ENCODE peak calls at places on chromosomes 13 and 19, in four cellular contexts. One of them, this sample, is unnamed.

GRCh38 chr19:41427647-41428480 is 690 bp upstream of the B3GNT8 start:
- DNase-seq in neural progenitor cell: peak
- DNase-seq in cardiac fibroblast: no peak
- DNase-seq in astrocyte of the spinal cord: no peak
- DNase-seq in this sample: peak

GRCh38 chr13:83881917-83882625 is at the start of gene SLITRK1:
- DNase-seq in neural progenitor cell: peak
- DNase-seq in cardiac fibroblast: peak
- DNase-seq in astrocyte of the spinal cord: peak
- DNase-seq in this sample: peak

GRCh38 chr13:98575009-98575866 is 1.7 kb downstream of the STK24 start:
- DNase-seq in neural progenitor cell: peak
- DNase-seq in cardiac fibroblast: peak
- DNase-seq in astrocyte of the spinal cord: peak
- DNase-seq in this sample: no peak

GRCh38 chr19:5850743-5851293 is 431 bp downstream of the FUT3 start:
- DNase-seq in neural progenitor cell: no peak
- DNase-seq in cardiac fibroblast: peak
- DNase-seq in astrocyte of the spinal cord: peak
- DNase-seq in this sample: peak

GRCh38 chr19:33171222-33171795 is 22.8 kb upstream of the LRP3 start:
- DNase-seq in neural progenitor cell: no peak
- DNase-seq in cardiac fibroblast: no peak
- DNase-seq in astrocyte of the spinal cord: no peak
- DNase-seq in this sample: no peak

GRCh38 chr19:29793116-29793727 is 18.6 kb upstream of the CCNE1 start:
- DNase-seq in neural progenitor cell: no peak
- DNase-seq in cardiac fibroblast: no peak
- DNase-seq in astrocyte of the spinal cord: no peak
- DNase-seq in this sample: no peak

GRCh38 chr19:47253467-47253881 is 2.9 kb upstream of the CCDC9 start:
- DNase-seq in neural progenitor cell: no peak
- DNase-seq in cardiac fibroblast: peak
- DNase-seq in astrocyte of the spinal cord: peak
- DNase-seq in this sample: peak

GRCh38 chr13:100589178-100589725 is 663 bp upstream of the GGACT start:
- DNase-seq in neural progenitor cell: no peak
- DNase-seq in cardiac fibroblast: no peak
- DNase-seq in astrocyte of the spinal cord: no peak
- DNase-seq in this sample: no peak

GRCh38 chr19:9431475-9431874 is 3.9 kb downstream of the ZNF266 start:
- DNase-seq in neural progenitor cell: peak
- DNase-seq in cardiac fibroblast: peak
- DNase-seq in astrocyte of the spinal cord: peak
- DNase-seq in this sample: peak

GRCh38 chr13:50072676-50073075 is 57.4 kb downstream of the KCNRG start:
- DNase-seq in neural progenitor cell: no peak
- DNase-seq in cardiac fibroblast: no peak
- DNase-seq in astrocyte of the spinal cord: peak
- DNase-seq in this sample: no peak

GRCh38 chr13:45258339-45258685 is 57.5 kb upstream of the KCTD4 start:
- DNase-seq in neural progenitor cell: no peak
- DNase-seq in cardiac fibroblast: peak
- DNase-seq in astrocyte of the spinal cord: peak
- DNase-seq in this sample: no peak

GRCh38 chr19:38666662-38667448 is 19.4 kb downstream of the ACTN4 start:
- DNase-seq in neural progenitor cell: peak
- DNase-seq in cardiac fibroblast: peak
- DNase-seq in astrocyte of the spinal cord: peak
- DNase-seq in this sample: peak

GRCh38 chr13:36673838-36674326 is at the start of gene SERTM1:
- DNase-seq in neural progenitor cell: peak
- DNase-seq in cardiac fibroblast: peak
- DNase-seq in astrocyte of the spinal cord: peak
- DNase-seq in this sample: peak

GRCh38 chr19:43662487-43662886 is 7.5 kb downstream of the PLAUR start:
- DNase-seq in neural progenitor cell: peak
- DNase-seq in cardiac fibroblast: peak
- DNase-seq in astrocyte of the spinal cord: no peak
- DNase-seq in this sample: no peak

GRCh38 chr13:94706854-94707399 is 5.4 kb downstream of the SOX21 start:
- DNase-seq in neural progenitor cell: peak
- DNase-seq in cardiac fibroblast: no peak
- DNase-seq in astrocyte of the spinal cord: peak
- DNase-seq in this sample: no peak

GRCh38 chr13:100827489-100828000 is 152.9 kb upstream of the TMTC4 start:
- DNase-seq in neural progenitor cell: no peak
- DNase-seq in cardiac fibroblast: no peak
- DNase-seq in astrocyte of the spinal cord: no peak
- DNase-seq in this sample: peak

GRCh38 chr19:32309711-32310390 is 35.6 kb upstream of the ZNF507 start:
- DNase-seq in neural progenitor cell: no peak
- DNase-seq in cardiac fibroblast: no peak
- DNase-seq in astrocyte of the spinal cord: no peak
- DNase-seq in this sample: no peak

GRCh38 chr19:58334691-58335249 is 8.0 kb downstream of the ZSCAN22 start:
- DNase-seq in neural progenitor cell: no peak
- DNase-seq in cardiac fibroblast: no peak
- DNase-seq in astrocyte of the spinal cord: no peak
- DNase-seq in this sample: no peak

GRCh38 chr19:48121909-48122371 is 11.3 kb upstream of the PLA2G4C start:
- DNase-seq in neural progenitor cell: no peak
- DNase-seq in cardiac fibroblast: peak
- DNase-seq in astrocyte of the spinal cord: peak
- DNase-seq in this sample: peak

GRCh38 chr13:48244159-48244558 is 11.2 kb downstream of the ITM2B start:
- DNase-seq in neural progenitor cell: no peak
- DNase-seq in cardiac fibroblast: no peak
- DNase-seq in astrocyte of the spinal cord: no peak
- DNase-seq in this sample: no peak

GRCh38 chr13:105035092-105035491 is 1500.4 kb downstream of the EFNB2 start:
- DNase-seq in neural progenitor cell: no peak
- DNase-seq in cardiac fibroblast: no peak
- DNase-seq in astrocyte of the spinal cord: no peak
- DNase-seq in this sample: no peak

GRCh38 chr19:50178859-50179537 is 15.9 kb upstream of the IZUMO2 start:
- DNase-seq in neural progenitor cell: no peak
- DNase-seq in cardiac fibroblast: no peak
- DNase-seq in astrocyte of the spinal cord: no peak
- DNase-seq in this sample: peak

GRCh38 chr13:44160549-44161278 is 212.9 kb upstream of the SERP2 start:
- DNase-seq in neural progenitor cell: no peak
- DNase-seq in cardiac fibroblast: no peak
- DNase-seq in astrocyte of the spinal cord: no peak
- DNase-seq in this sample: peak

GRCh38 chr19:55695511-55696290 is 20.7 kb downstream of the EPN1 start:
- DNase-seq in neural progenitor cell: no peak
- DNase-seq in cardiac fibroblast: no peak
- DNase-seq in astrocyte of the spinal cord: no peak
- DNase-seq in this sample: no peak

GRCh38 chr13:107370036-107370785 is 802.3 kb upstream of the ARGLU1 start:
- DNase-seq in neural progenitor cell: no peak
- DNase-seq in cardiac fibroblast: peak
- DNase-seq in astrocyte of the spinal cord: peak
- DNase-seq in this sample: peak

GRCh38 chr19:39474139-39474620 is 6.5 kb upstream of the TIMM50 start:
- DNase-seq in neural progenitor cell: peak
- DNase-seq in cardiac fibroblast: peak
- DNase-seq in astrocyte of the spinal cord: peak
- DNase-seq in this sample: peak

GRCh38 chr13:102999498-102999897 is 66.7 kb downstream of the SLC10A2 start:
- DNase-seq in neural progenitor cell: no peak
- DNase-seq in cardiac fibroblast: no peak
- DNase-seq in astrocyte of the spinal cord: no peak
- DNase-seq in this sample: no peak

GRCh38 chr13:28137556-28137955 is 789 bp upstream of the PAN3 start:
- DNase-seq in neural progenitor cell: peak
- DNase-seq in cardiac fibroblast: peak
- DNase-seq in astrocyte of the spinal cord: no peak
- DNase-seq in this sample: no peak

GRCh38 chr19:38838208-38838985 is 6.8 kb upstream of the ECH1 start:
- DNase-seq in neural progenitor cell: no peak
- DNase-seq in cardiac fibroblast: no peak
- DNase-seq in astrocyte of the spinal cord: no peak
- DNase-seq in this sample: peak

GRCh38 chr13:40238761-40239160 is 427.7 kb downstream of the FOXO1 start:
- DNase-seq in neural progenitor cell: no peak
- DNase-seq in cardiac fibroblast: no peak
- DNase-seq in astrocyte of the spinal cord: no peak
- DNase-seq in this sample: peak
- H3K4me3 ChIP-seq in neural progenitor cell: no peak
- H3K4me3 ChIP-seq in cardiac fibroblast: no peak
- H3K4me3 ChIP-seq in astrocyte of the spinal cord: no peak
- H3K4me3 ChIP-seq in this sample: no peak

GRCh38 chr13:21549633-21550032 is 54.3 kb downstream of the MICU2 start:
- DNase-seq in neural progenitor cell: no peak
- DNase-seq in cardiac fibroblast: peak
- DNase-seq in astrocyte of the spinal cord: no peak
- DNase-seq in this sample: no peak

GRCh38 chr13:21548577-21548976 is 55.4 kb downstream of the MICU2 start:
- DNase-seq in neural progenitor cell: no peak
- DNase-seq in cardiac fibroblast: no peak
- DNase-seq in astrocyte of the spinal cord: no peak
- DNase-seq in this sample: peak

GRCh38 chr13:21542563-21542962 is 61.4 kb downstream of the MICU2 start:
- DNase-seq in neural progenitor cell: no peak
- DNase-seq in cardiac fibroblast: no peak
- DNase-seq in astrocyte of the spinal cord: peak
- DNase-seq in this sample: no peak

GRCh38 chr13:21544515-21544914 is 59.5 kb downstream of the MICU2 start:
- DNase-seq in neural progenitor cell: no peak
- DNase-seq in cardiac fibroblast: no peak
- DNase-seq in astrocyte of the spinal cord: no peak
- DNase-seq in this sample: no peak

GRCh38 chr13:21546372-21546771 is 57.6 kb downstream of the MICU2 start:
- DNase-seq in neural progenitor cell: no peak
- DNase-seq in cardiac fibroblast: peak
- DNase-seq in astrocyte of the spinal cord: no peak
- DNase-seq in this sample: peak
- TF ChIP-seq CTCF in neural progenitor cell: no peak
- TF ChIP-seq CTCF in cardiac fibroblast: no peak
- TF ChIP-seq CTCF in astrocyte of the spinal cord: no peak
- TF ChIP-seq CTCF in this sample: no peak

GRCh38 chr19:2089001-2089711 is 7.0 kb downstream of the MOB3A start:
- DNase-seq in neural progenitor cell: no peak
- DNase-seq in cardiac fibroblast: peak
- DNase-seq in astrocyte of the spinal cord: peak
- DNase-seq in this sample: peak

GRCh38 chr19:2087621-2088100 is 8.5 kb downstream of the MOB3A start:
- DNase-seq in neural progenitor cell: no peak
- DNase-seq in cardiac fibroblast: no peak
- DNase-seq in astrocyte of the spinal cord: no peak
- DNase-seq in this sample: no peak

GRCh38 chr19:2084993-2085720 is 11.0 kb downstream of the MOB3A start:
- DNase-seq in neural progenitor cell: no peak
- DNase-seq in cardiac fibroblast: peak
- DNase-seq in astrocyte of the spinal cord: no peak
- DNase-seq in this sample: peak

GRCh38 chr19:2095338-2095938 is 688 bp downstream of the MOB3A start:
- DNase-seq in neural progenitor cell: peak
- DNase-seq in cardiac fibroblast: no peak
- DNase-seq in astrocyte of the spinal cord: no peak
- DNase-seq in this sample: no peak

DNA sequence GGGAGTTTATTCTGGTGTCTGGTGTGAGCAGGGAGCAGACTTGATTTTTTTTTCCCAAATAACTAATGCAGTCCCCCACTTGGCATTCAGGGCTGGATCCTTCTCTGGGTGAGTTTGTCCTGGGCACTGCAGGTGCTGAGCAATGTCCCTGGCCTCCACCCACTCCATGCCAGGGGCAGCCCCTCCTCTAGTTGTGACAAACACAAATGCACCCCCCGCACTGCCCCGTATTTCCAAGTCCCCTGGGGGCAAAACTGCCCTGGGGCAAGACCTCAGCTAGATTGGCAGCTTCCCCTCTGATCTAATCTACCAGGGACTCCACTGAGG is 6.4 kb downstream of the MOB3A start:
- DNase-seq in neural progenitor cell: no peak
- DNase-seq in cardiac fibroblast: no peak
- DNase-seq in astrocyte of the spinal cord: no peak
- DNase-seq in this sample: peak
- H3K4me3 ChIP-seq in neural progenitor cell: no peak
- H3K4me3 ChIP-seq in cardiac fibroblast: no peak
- H3K4me3 ChIP-seq in astrocyte of the spinal cord: no peak
- H3K4me3 ChIP-seq in this sample: peak

DNA sequence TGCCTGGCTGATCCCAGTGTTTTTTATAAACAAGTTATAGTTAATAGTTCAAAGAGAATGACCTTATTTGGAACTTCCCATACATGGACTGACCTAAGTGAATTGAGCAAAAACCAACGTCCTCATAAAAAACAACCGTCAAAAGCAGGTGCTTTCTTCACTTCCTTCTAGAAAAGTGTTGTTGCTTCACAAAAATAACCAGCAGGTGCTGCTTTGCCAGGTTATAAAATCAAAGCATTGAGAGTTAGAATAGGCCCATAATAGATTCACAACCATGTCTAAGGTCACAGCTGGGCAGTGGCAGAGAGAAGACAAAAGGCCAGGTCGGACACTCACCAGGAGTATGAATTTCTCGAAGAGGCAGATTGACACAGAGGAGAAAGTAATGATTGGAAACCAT is 9.5 kb downstream of the RUBCNL start:
- DNase-seq in neural progenitor cell: no peak
- DNase-seq in cardiac fibroblast: no peak
- DNase-seq in astrocyte of the spinal cord: no peak
- DNase-seq in this sample: no peak
- TF ChIP-seq CTCF in neural progenitor cell: no peak
- TF ChIP-seq CTCF in cardiac fibroblast: no peak
- TF ChIP-seq CTCF in astrocyte of the spinal cord: no peak
- TF ChIP-seq CTCF in this sample: no peak

GRCh38 chr19:18763674-18764590 is 27.2 kb downstream of the COMP start:
- DNase-seq in neural progenitor cell: no peak
- DNase-seq in cardiac fibroblast: peak
- DNase-seq in astrocyte of the spinal cord: no peak
- DNase-seq in this sample: peak
- H3K4me3 ChIP-seq in neural progenitor cell: no peak
- H3K4me3 ChIP-seq in cardiac fibroblast: no peak
- H3K4me3 ChIP-seq in astrocyte of the spinal cord: no peak
- H3K4me3 ChIP-seq in this sample: no peak

DNA sequence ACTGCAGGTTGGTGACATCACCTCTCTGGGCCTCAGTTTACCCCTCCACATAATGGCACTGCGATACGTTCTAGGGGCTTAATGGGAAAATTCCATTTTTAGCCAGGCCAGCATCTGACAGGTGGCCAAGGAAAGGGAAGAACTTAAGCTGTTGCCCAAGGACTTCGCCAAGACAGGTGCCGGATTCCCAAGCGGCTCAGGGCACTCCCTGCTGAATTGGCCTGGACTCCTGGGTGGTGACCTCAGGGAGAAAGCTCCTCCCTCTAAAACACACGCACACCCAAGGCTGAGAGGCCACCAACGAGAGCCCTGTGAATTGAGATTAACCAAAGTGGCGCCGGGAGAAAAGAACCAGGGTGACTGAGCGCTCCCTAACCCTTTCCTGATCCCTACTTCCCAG is 13.3 kb downstream of the MAST3 start:
- DNase-seq in neural progenitor cell: no peak
- DNase-seq in cardiac fibroblast: no peak
- DNase-seq in astrocyte of the spinal cord: no peak
- DNase-seq in this sample: no peak
- TF ChIP-seq CTCF in neural progenitor cell: no peak
- TF ChIP-seq CTCF in cardiac fibroblast: no peak
- TF ChIP-seq CTCF in astrocyte of the spinal cord: no peak
- TF ChIP-seq CTCF in this sample: no peak

GRCh38 chr19:17089238-17089637 is 13.7 kb downstream of the MYO9B start:
- DNase-seq in neural progenitor cell: no peak
- DNase-seq in cardiac fibroblast: peak
- DNase-seq in astrocyte of the spinal cord: peak
- DNase-seq in this sample: no peak
- H3K4me3 ChIP-seq in neural progenitor cell: no peak
- H3K4me3 ChIP-seq in cardiac fibroblast: no peak
- H3K4me3 ChIP-seq in astrocyte of the spinal cord: no peak
- H3K4me3 ChIP-seq in this sample: no peak